ENCODE peak calls at places on chromosomes 11 and 22, in ten cellular contexts. H, G, Z, R, K, V, E, S, Q and D are unnamed samples.
A peak's percentile ranks its signal among the peaks of the same experiment; 100 is the strongest.

GRCh38 chr22:43173976-43174720 is 12.8 kb downstream of the TTLL12 start:
- DNase-seq in H (no peak), V (no peak), G (no peak), Z (no peak), K (no peak), Q (no peak), R (no peak), E (no peak), S (no peak), D (peak; percentile 51)

GRCh38 chr11:85626496-85626895 is 648 bp downstream of the DLG2 start:
- DNase-seq in Z (no peak), E (peak; percentile 10), K (no peak), R (no peak), G (no peak), Q (no peak), S (no peak), H (no peak), V (no peak), D (no peak)

GRCh38 chr11:120473486-120473885 is 38.1 kb upstream of the GRIK4 start:
- DNase-seq in G (no peak), Q (no peak), S (no peak), K (no peak), H (no peak), E (no peak), Z (no peak), V (no peak), R (no peak), D (no peak)

GRCh38 chr11:45209904-45210699 is 63.7 kb downstream of the PRDM11 start:
- DNase-seq in H (peak; percentile 87), Z (peak; percentile 79), E (peak; percentile 91), S (peak; percentile 42), G (peak; percentile 52), Q (peak; percentile 82), V (no peak), K (peak; percentile 73), R (peak; percentile 84), D (no peak)

GRCh38 chr11:86919557-86920210 is 35.5 kb downstream of the FZD4 start:
- DNase-seq in G (no peak), K (peak; percentile 75), E (peak; percentile 63), Q (no peak), V (peak; percentile 54), H (no peak), S (no peak), Z (peak; percentile 43), R (peak; percentile 86), D (no peak)

GRCh38 chr11:60131943-60132342 is 43.5 kb downstream of the MS4A2 start:
- DNase-seq in Q (no peak), G (no peak), V (no peak), E (no peak), K (no peak), Z (no peak), H (no peak), S (no peak), R (no peak), D (no peak)

GRCh38 chr11:12693075-12693473 is 18.9 kb downstream of the TEAD1 start:
- DNase-seq in K (no peak), S (no peak), V (no peak), Q (no peak), G (peak; percentile 31), H (no peak), E (no peak), R (peak; percentile 68), Z (no peak), D (no peak)

GRCh38 chr11:112525270-112525669 is 264.6 kb upstream of the PLET1 start:
- DNase-seq in H (no peak), E (no peak), G (no peak), Z (no peak), K (no peak), Q (peak; percentile 48), V (no peak), S (peak; percentile 21), R (peak; percentile 25), D (no peak)

GRCh38 chr11:123434262-123434661 is 4.2 kb downstream of the GRAMD1B start:
- DNase-seq in V (peak; percentile 43), E (no peak), Q (no peak), K (peak; percentile 41), R (no peak), H (peak; percentile 24), G (no peak), Z (no peak), S (no peak), D (no peak)

GRCh38 chr11:76588455-76589325 is 81.9 kb downstream of the LRRC32 start:
- DNase-seq in E (peak; percentile 65), Q (peak; percentile 79), R (no peak), Z (peak; percentile 85), S (peak; percentile 62), G (peak; percentile 68), K (no peak), V (no peak), H (peak; percentile 84), D (no peak)

GRCh38 chr11:3195251-3196160 is 23.1 kb downstream of the MRGPRG start:
- DNase-seq in H (peak; percentile 71), K (no peak), Q (peak; percentile 43), S (no peak), R (peak; percentile 40), Z (peak; percentile 10), E (no peak), G (no peak), V (peak; percentile 6), D (peak; percentile 40)

GRCh38 chr22:31943976-31944699 is at the start of gene YWHAH:
- DNase-seq in K (peak; percentile 99), Z (peak; percentile 97), G (peak; percentile 98), R (peak; percentile 92), V (peak; percentile 71), S (peak; percentile 96), E (peak; percentile 98), Q (peak; percentile 96), H (peak; percentile 97), D (peak; percentile 90)

GRCh38 chr22:31943206-31943975 is 944 bp upstream of the YWHAH start:
- DNase-seq in H (no peak), Z (peak; percentile 16), G (no peak), K (no peak), E (no peak), R (no peak), S (no peak), Q (no peak), V (no peak), D (no peak)

GRCh38 chr22:31945478-31945815 is 1.1 kb downstream of the YWHAH start:
- DNase-seq in S (peak; percentile 33), K (no peak), R (no peak), G (no peak), Z (no peak), Q (no peak), V (no peak), H (no peak), E (no peak), D (no peak)

GRCh38 chr22:31945971-31946680 is 1.8 kb downstream of the YWHAH start:
- DNase-seq in K (peak; percentile 39), H (no peak), E (peak; percentile 38), Z (no peak), R (no peak), Q (no peak), S (no peak), G (no peak), V (no peak), D (no peak)

GRCh38 chr22:31944700-31945477 is 554 bp downstream of the YWHAH start:
- DNase-seq in R (peak; percentile 12), Q (peak; percentile 49), E (peak; percentile 31), V (no peak), Z (peak; percentile 75), S (peak; percentile 53), K (no peak), H (peak; percentile 83), G (peak; percentile 79), D (no peak)
- TF ChIP-seq CTCF in R (no peak), Q (no peak), E (peak; percentile 3), V (no peak), Z (no peak), S (no peak), K (no peak), H (no peak), G (no peak), D (no peak)

GRCh38 chr11:69001301-69002081 is 11.6 kb downstream of the MRGPRF start:
- DNase-seq in K (no peak), G (peak; percentile 19), Z (no peak), H (peak; percentile 63), Q (peak; percentile 24), V (no peak), E (peak; percentile 1), R (no peak), S (no peak), D (no peak)
- H3K4me1 ChIP-seq in K (no peaks in the 10 kb centered on the region), G (peaks cover 3% of the 10 kb centered on the region), Z (no peaks in the 10 kb centered on the region), H (peaks cover 43% of the 10 kb centered on the region), Q (peaks cover 17% of the 10 kb centered on the region), V (no peaks in the 10 kb centered on the region), E (no peaks in the 10 kb centered on the region), R (peaks cover 24% of the 10 kb centered on the region), S (no peaks in the 10 kb centered on the region), D (no peaks in the 10 kb centered on the region)

DNA sequence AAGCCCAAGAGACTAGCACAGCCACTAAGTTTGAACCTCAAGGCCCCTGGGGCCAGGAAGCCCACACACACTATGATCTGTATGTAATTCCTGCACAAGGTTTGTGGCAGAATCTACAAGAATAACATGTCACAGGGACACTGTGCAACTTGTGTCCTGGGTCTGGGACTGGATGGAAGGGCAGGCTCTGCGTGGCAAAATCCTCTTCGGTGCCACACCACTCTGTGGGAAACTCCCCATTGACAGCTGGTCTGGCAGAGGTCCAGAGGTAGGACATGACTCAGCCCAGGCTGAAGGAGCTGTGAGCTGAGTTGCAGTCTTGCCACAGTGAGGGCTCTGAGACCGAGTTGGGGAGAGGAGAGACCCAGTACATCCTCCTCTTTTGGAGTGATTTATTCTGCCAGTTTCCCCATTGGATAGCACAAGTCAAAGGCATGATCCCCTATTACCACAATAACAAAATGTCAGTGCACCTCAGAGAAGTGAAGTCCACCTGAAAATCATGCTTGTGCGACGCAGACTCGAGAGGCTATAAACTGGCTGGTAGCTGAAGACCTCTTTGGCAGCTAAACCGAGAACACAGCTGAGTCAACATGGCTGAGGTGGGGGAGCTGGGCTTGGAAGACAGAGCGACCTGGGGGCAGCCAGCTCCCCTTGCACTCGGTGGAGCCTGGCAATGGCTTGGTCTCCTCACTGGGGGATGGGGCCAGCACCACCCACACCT is 23.3 kb upstream of the SERPIND1 start:
- DNase-seq in H (no peak), K (no peak), G (no peak), Q (no peak), V (no peak), S (peak; percentile 46), E (peak; percentile 58), Z (peak; percentile 54), R (peak; percentile 78), D (no peak)
- H3K36me3 ChIP-seq in H (peaks cover 66% of the 10 kb centered on the region), K (no peaks in the 10 kb centered on the region), G (peaks cover 6% of the 10 kb centered on the region), Q (peaks cover 85% of the 10 kb centered on the region), V (peaks cover 8% of the 10 kb centered on the region), S (peaks cover 3% of the 10 kb centered on the region), E (no peaks in the 10 kb centered on the region), Z (peaks cover 67% of the 10 kb centered on the region), R (peaks cover 9% of the 10 kb centered on the region), D (peaks cover 12% of the 10 kb centered on the region)

DNA sequence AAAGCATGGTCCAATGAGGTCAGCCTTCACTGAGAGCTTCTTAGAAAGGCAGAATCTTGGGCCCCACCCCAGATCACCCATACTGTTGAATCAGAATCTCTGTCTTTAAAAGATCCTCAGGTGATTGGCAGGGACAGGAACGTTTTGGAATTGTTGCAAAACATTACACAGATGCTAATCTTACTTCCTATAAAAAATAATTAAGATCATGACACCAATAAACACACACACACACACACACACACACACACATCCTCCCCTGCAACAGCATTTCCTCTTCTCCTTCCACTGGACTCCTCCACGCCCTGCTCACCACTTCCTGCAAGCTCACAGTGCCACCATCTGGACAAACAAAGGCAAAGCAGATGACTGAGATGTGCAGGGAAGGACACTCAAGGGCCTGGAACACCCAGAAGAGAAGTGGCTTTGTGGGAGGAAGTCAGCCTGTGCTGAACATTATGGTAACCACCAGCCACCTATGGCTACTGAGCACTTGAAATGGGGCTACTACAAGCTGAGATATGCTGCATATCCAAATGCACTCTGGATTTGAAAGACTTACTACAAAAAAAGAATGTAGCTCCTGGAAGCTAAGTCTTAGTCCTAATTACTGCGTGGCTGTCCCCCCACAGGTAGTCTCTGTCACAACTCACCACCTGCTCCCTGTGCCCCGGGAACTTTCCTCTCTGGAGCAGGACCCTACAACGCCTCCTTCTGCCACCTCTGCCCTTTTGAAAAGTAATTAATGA is 65.6 kb downstream of the BTG4 start:
- DNase-seq in S (peak; percentile 90), K (peak; percentile 85), Z (peak; percentile 80), G (peak; percentile 74), V (peak; percentile 85), Q (peak; percentile 83), R (peak; percentile 93), E (peak; percentile 90), H (peak; percentile 88), D (no peak)
- TF ChIP-seq CTCF in S (peak; percentile 73), K (peak; percentile 82), Z (peak; percentile 80), G (peak; percentile 81), V (peak; percentile 90), Q (peak; percentile 76), R (peak; percentile 93), E (peak; percentile 93), H (peak; percentile 76), D (peak; percentile 91)